ENCODE peak calls at places on chromosomes 7 and 10, in five cellular contexts. P, T, A, N and B are unnamed samples.

GRCh38 chr10:65323802-65324201 is 1602.0 kb upstream of the LRRTM3 start:
- DNase-seq in P (no peak), T (no peak), A (no peak), N (no peak), B (no peak)

GRCh38 chr7:128121731-128122576 is 90.7 kb upstream of the LRRC4 start:
- DNase-seq in P (no peak), T (no peak), A (peak; percentile 41), N (no peak), B (no peak)

GRCh38 chr10:74145133-74145532 is 5.5 kb downstream of the AP3M1 start:
- DNase-seq in P (no peak), T (no peak), A (no peak), N (no peak), B (no peak)

GRCh38 chr10:104353325-104354048 is at the start of gene CFAP58:
- DNase-seq in P (peak; percentile 92), T (peak; percentile 94), A (peak; percentile 98), N (peak; percentile 45), B (peak; percentile 92)

GRCh38 chr10:102229810-102230263 is 3.7 kb downstream of the ELOVL3 start:
- DNase-seq in P (peak; percentile 86), T (peak; percentile 88), A (peak; percentile 81), N (peak; percentile 56), B (peak; percentile 85)

GRCh38 chr7:31373337-31374289 is 33.1 kb upstream of the NEUROD6 start:
- DNase-seq in P (peak; percentile 62), T (no peak), A (no peak), N (peak; percentile 34), B (no peak)

GRCh38 chr7:148914208-148914777 is 30.2 kb upstream of the EZH2 start:
- DNase-seq in P (no peak), T (no peak), A (no peak), N (no peak), B (no peak)

GRCh38 chr10:19412531-19412930 is 363.9 kb downstream of the MALRD1 start:
- DNase-seq in P (no peak), T (no peak), A (no peak), N (peak; percentile 16), B (no peak)

GRCh38 chr10:77636286-77636966 is 1.2 kb downstream of the KCNMA1 start:
- DNase-seq in P (peak; percentile 35), T (no peak), A (no peak), N (no peak), B (no peak)

GRCh38 chr7:92332782-92333181 is 87.0 kb downstream of the ANKIB1 start:
- DNase-seq in P (no peak), T (no peak), A (no peak), N (no peak), B (no peak)

GRCh38 chr7:151244156-151244870 is 4.2 kb downstream of the SMARCD3 start:
- DNase-seq in P (peak; percentile 45), T (no peak), A (no peak), N (no peak), B (no peak)

GRCh38 chr10:42482411-42482810 is 156.0 kb downstream of the ZNF33B start:
- DNase-seq in P (no peak), T (no peak), A (no peak), N (no peak), B (no peak)

GRCh38 chr7:122092964-122093797 is 50.9 kb downstream of the AASS start:
- DNase-seq in P (peak; percentile 54), T (no peak), A (peak; percentile 68), N (peak; percentile 64), B (no peak)

GRCh38 chr7:120218702-120219101 is 54.3 kb upstream of the KCND2 start:
- DNase-seq in P (no peak), T (peak; percentile 70), A (peak; percentile 56), N (no peak), B (no peak)

GRCh38 chr7:17802056-17802455 is 138.2 kb downstream of the SNX13 start:
- DNase-seq in P (no peak), T (no peak), A (no peak), N (no peak), B (no peak)

GRCh38 chr10:21756707-21757600 is 222.9 kb downstream of the MLLT10 start:
- DNase-seq in P (no peak), T (no peak), A (no peak), N (no peak), B (no peak)

GRCh38 chr7:23246540-23246939 is at the start of gene GPNMB:
- DNase-seq in P (no peak), T (peak; percentile 76), A (peak; percentile 42), N (no peak), B (peak; percentile 81)

GRCh38 chr7:23244335-23244635 is 2.3 kb upstream of the GPNMB start:
- DNase-seq in P (no peak), T (no peak), A (no peak), N (no peak), B (no peak)

GRCh38 chr7:23247101-23247601 is 576 bp downstream of the GPNMB start:
- DNase-seq in P (no peak), T (no peak), A (no peak), N (no peak), B (no peak)

GRCh38 chr7:23249486-23249885 is 2.9 kb downstream of the GPNMB start:
- DNase-seq in P (no peak), T (no peak), A (no peak), N (no peak), B (no peak)

GRCh38 chr7:23247602-23248335 is 1.2 kb downstream of the GPNMB start:
- DNase-seq in P (peak; percentile 52), T (peak; percentile 68), A (no peak), N (no peak), B (no peak)
- H3K4me3 ChIP-seq in P (peak overlapping the region; percentile 31), T (peak overlapping the region; percentile 26), A (peak overlapping the region; percentile 26), N (peak overlapping the region; percentile 37), B (peak overlapping the region; percentile 65)

GRCh38 chr10:61763778-61764177 is 101.0 kb downstream of the CABCOCO1 start:
- DNase-seq in P (no peak), T (no peak), A (no peak), N (no peak), B (no peak)

GRCh38 chr10:61761825-61762217 is 99.1 kb downstream of the CABCOCO1 start:
- DNase-seq in P (no peak), T (no peak), A (no peak), N (no peak), B (no peak)

GRCh38 chr10:61764486-61764885 is 101.8 kb downstream of the CABCOCO1 start:
- DNase-seq in P (no peak), T (no peak), A (no peak), N (no peak), B (no peak)

GRCh38 chr10:61766927-61767326 is 104.2 kb downstream of the CABCOCO1 start:
- DNase-seq in P (no peak), T (no peak), A (no peak), N (no peak), B (no peak)

DNA sequence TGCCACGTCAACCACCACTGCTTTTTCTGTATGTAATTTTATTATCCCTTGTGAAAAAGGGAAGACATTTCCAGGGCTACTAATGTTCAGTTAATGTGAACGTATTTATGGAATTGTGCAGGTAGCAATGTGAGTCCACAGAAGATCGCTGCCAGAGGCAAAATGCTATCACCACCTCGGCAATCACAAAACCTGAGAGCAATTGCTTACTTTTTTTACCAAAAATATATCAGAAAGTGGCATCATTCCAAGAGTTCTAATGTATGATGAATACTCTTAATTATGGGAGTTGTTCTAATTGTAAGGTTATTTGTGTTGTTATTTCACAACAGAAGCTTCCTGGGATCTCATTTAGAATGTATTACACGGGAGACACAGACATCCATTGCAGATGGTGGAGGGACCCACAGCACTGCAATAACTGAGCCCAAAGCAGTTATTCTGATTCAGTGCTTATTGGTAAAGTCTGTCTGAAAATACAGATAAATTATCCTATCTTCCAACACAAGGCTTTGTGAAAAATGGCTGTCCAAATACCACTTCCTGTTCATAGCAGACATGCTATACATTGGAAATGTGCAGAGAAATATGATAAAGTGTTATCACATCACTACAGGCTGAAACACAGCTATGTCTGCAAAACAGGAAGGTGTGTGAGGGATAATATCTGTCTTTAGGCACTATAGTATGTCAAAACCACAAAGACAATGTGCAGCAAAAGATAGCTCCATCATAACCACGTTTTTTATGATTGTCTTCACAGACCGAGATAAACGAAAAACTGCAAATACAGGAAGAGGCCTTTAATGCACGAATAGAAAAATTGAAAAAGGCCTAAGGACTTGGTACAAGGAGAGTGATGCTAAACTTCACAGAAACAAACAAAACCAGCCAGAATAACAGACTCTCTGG is 102.7 kb downstream of the CABCOCO1 start:
- DNase-seq in P (no peak), T (no peak), A (no peak), N (no peak), B (no peak)
- TF ChIP-seq POLR2A in P (no peak), T (no peak), A (no peak), N (no peak), B (no peak)

GRCh38 chr7:24595671-24596418 is 22.6 kb downstream of the PALS2 start:
- DNase-seq in P (no peak), T (no peak), A (no peak), N (no peak), B (no peak)
- H3K4me3 ChIP-seq in P (no peak overlapping the region), T (no peak overlapping the region), A (no peak overlapping the region), N (no peak overlapping the region), B (no peak overlapping the region)

GRCh38 chr10:71747039-71747807 is 26.1 kb downstream of the VSIR start:
- DNase-seq in P (no peak), T (no peak), A (no peak), N (no peak), B (no peak)

GRCh38 chr10:71748671-71749191 is 24.6 kb downstream of the VSIR start:
- DNase-seq in P (no peak), T (peak; percentile 86), A (peak; percentile 85), N (no peak), B (no peak)

GRCh38 chr10:71746344-71747037 is 26.8 kb downstream of the VSIR start:
- DNase-seq in P (peak; percentile 52), T (no peak), A (no peak), N (peak; percentile 47), B (no peak)

GRCh38 chr10:71749396-71749795 is 23.9 kb downstream of the VSIR start:
- DNase-seq in P (no peak), T (no peak), A (no peak), N (no peak), B (no peak)

DNA sequence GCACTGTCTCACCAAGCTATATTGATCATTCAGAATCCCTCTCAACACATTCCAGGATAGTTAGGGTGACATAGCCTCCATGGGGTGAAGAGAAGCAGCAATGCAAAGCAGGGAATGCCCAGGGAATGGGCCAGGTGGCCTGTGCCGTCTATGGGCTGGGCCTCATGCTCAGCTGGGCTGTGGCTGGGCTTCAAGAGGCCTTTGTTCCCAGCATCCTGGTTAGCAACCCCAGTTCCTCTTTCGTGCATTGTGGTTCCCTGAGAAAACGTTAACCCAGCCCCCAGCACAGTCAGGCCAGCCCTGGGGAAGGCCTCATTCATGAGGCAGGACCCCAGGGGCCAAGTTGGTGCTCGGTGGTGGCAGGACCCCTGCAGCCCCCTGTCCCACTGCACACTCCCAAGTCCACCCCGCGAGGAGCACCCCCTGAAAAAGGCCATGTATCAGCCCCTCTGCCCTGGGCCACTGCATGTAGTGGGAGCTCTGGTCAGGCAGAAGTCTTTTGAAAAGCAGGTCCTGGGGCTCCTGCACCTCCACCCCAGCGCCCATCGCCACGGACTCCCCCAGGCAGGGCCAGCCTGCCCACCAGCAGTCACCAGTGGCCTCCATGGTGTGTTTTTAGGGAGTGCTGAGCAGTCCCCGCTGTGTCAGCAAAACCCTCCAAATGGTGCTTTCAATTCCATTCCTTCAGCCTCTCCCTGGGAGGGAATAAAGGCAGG is 25.4 kb downstream of the VSIR start:
- DNase-seq in P (no peak), T (no peak), A (no peak), N (no peak), B (no peak)
- TF ChIP-seq POLR2A in P (no peak), T (no peak), A (no peak), N (no peak), B (no peak)

DNA sequence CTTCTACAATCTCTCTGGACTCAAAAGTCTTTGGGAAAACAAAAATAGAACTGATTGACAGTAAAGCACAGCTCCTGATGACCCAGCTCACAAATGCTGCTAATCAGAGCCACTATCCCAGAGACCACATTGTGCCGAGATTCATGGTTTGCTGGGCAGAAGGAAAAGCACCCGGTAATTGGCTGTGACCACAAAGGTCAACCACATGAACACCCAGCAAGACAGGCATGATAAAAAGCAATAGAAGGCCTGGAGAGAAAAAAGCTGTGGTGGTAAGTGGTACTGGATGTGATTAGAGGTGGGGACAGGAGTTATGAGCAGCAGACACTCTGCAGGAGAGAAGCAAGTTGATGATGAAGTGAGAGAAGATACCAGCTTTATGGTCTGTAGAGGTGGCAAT is 44.0 kb upstream of the ZNRF2 start:
- DNase-seq in P (no peak), T (no peak), A (no peak), N (no peak), B (no peak)
- H3K4me3 ChIP-seq in P (no peak overlapping the region), T (no peak overlapping the region), A (no peak overlapping the region), N (no peak overlapping the region), B (no peak overlapping the region)